ENCODE peak calls at places on chromosomes 2 and 18, in eight cellular contexts. U is neuronal stem cell; A is effector memory CD4-positive, alpha-beta T cell; P is aorta; Y is mammary epithelial cell; G is colonic mucosa; F is upper lobe of right lung; Z is iPS DF 6.9. S is an unnamed sample.
A peak's percentile ranks its signal among the peaks of the same experiment; 100 is the strongest.

GRCh38 chr18:59249186-59249774 is 24.0 kb downstream of the RAX start:
- DNase-seq in G (peak; percentile 28), F (no peak), Z (no peak), Y (peak; percentile 52), A (no peak), P (no peak), U (no peak), S (no peak)

GRCh38 chr18:9814431-9814830 is 71.3 kb upstream of the TXNDC2 start:
- DNase-seq in Z (no peak), F (no peak), P (no peak), Y (peak; percentile 26), A (no peak), G (no peak), U (no peak), S (no peak)

GRCh38 chr2:53787255-53787910 is 539 bp downstream of the ERLEC1 start:
- DNase-seq in U (no peak), P (no peak), A (no peak), Z (no peak), G (no peak), F (no peak), Y (peak; percentile 26), S (no peak)

GRCh38 chr2:15142069-15142689 is 419.0 kb downstream of the NBAS start:
- DNase-seq in G (no peak), P (no peak), U (no peak), Y (peak; percentile 64), Z (no peak), A (peak; percentile 44), F (no peak), S (no peak)

GRCh38 chr2:128746356-128746755 is 427.7 kb upstream of the HS6ST1 start:
- DNase-seq in P (no peak), A (no peak), F (no peak), U (no peak), G (no peak), Z (no peak), Y (peak; percentile 95), S (peak; percentile 65)

GRCh38 chr18:41881285-41881684 is 73.7 kb upstream of the PIK3C3 start:
- DNase-seq in U (no peak), A (no peak), P (no peak), F (no peak), Y (peak; percentile 75), Z (no peak), G (no peak), S (no peak)

GRCh38 chr18:80200171-80200931 is 47.0 kb downstream of the PARD6G start:
- DNase-seq in U (no peak), P (no peak), Y (no peak), A (no peak), G (no peak), F (peak; percentile 48), Z (no peak), S (peak; percentile 47)

GRCh38 chr18:68215931-68216330 is 499.0 kb downstream of the TMX3 start:
- DNase-seq in A (no peak), P (no peak), Z (no peak), U (no peak), F (no peak), G (no peak), Y (peak; percentile 43), S (no peak)

GRCh38 chr2:45006041-45006941 is 3.0 kb downstream of the SIX2 start:
- DNase-seq in F (no peak), A (no peak), U (no peak), Y (no peak), G (no peak), P (no peak), Z (no peak), S (no peak)
- H3K27me3 ChIP-seq in F (peaks cover 98% of the 10 kb centered on the region), A (peaks cover 71% of the 10 kb centered on the region), U (peaks cover 80% of the 10 kb centered on the region), Y (peaks cover 41% of the 10 kb centered on the region), G (peaks cover 99% of the 10 kb centered on the region), P (no peaks in the 10 kb centered on the region), Z (peaks cover 86% of the 10 kb centered on the region), S (peaks cover 15% of the 10 kb centered on the region)

GRCh38 chr2:102872388-102872787 is 110.6 kb downstream of the TMEM182 start:
- DNase-seq in U (no peak), F (no peak), Z (no peak), P (no peak), G (no peak), A (no peak), Y (no peak), S (no peak)
- H3K9me3 ChIP-seq in U (no peaks in the 10 kb centered on the region), F (no peaks in the 10 kb centered on the region), Z (no peaks in the 10 kb centered on the region), P (no peaks in the 10 kb centered on the region), G (no peaks in the 10 kb centered on the region), A (no peaks in the 10 kb centered on the region), Y (no peaks in the 10 kb centered on the region), S (no peaks in the 10 kb centered on the region)

DNA sequence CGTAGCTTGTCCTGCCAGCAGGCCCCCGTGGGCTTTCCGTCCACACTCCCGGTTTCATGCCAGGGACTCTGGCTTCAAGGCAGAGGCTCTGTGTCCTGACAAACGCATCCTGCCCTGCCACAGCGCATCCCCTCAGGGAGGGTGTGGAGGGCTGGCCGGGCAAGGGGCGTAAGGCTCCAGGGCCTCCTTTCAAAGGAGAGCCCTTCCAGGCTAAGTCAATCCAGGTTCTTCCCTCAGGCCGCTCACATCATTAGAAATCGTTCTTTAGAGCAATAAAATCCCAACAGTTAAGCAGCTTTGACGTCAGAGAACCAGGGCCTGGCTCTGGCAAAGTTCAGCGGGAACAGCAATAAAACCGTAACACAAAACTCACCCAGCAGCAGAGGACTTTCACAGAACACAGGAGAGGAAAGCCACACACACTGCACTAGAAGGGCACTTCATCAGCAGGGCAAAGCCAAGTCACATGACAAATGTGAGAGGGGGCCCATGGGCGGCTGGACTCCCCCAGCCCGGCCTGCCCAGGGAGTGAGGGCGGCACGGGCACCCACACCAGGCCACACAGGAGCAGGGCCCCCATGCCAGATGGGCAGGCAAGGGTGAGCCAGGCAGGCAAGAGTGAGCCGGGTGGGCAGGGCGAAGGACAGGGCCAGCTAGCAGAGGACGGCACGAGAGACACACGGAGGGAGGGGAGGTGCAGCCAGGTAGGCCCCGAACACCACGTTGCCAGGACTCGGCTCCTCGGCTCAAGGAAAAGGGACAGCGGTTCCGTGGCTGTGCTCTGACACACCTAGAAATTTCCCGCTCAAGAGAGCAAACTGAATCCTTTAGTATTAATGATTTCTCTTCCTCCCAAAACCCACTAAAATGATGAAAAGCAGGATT is 52.0 kb downstream of the HDAC4 start:
- DNase-seq in U (no peak), F (no peak), Y (peak; percentile 19), Z (no peak), P (no peak), G (peak; percentile 75), A (no peak), S (no peak)
- H3K27ac ChIP-seq in U (no peak overlapping the region), F (no peak overlapping the region), Y (peak overlapping the region; percentile 61), Z (no peak overlapping the region), P (no peak overlapping the region), G (peak overlapping the region; percentile 71), A (no peak overlapping the region), S (no peak overlapping the region)

DNA sequence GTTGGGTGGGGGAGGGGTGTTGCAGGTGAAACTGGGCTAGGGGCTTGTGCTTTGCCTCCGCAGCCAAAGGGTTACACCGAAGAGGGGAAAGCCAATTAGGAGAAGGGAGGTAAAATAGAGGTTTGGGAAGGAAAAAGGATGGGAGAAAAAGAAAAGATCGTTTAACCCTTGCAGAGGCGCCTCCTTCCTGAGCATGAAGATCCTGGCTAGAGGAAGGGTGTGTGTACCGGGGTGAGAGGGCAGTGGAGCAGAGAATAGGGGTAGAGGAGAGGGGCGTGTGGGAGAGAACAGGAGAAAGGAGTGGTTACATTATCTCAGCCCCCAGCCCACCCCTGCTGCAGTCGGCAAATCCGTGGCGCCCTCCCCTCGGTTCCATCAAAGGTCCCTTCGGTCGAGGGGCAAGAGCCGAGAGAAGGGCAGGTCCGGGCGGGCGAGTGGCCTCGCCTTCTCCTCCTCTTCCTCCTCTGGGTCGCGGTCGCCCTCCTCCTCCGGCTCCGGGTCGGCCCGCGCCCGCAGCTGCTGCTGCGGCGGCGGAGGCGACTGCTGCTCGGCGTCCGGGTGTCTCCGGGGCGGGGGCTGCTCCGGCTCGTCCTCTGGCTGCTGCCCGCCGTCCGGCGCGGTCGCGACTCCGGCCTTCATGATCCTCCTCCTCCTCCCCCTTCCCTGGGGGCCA is 1.2 kb downstream of the MARCHF4 start:
- DNase-seq in Z (no peak), A (no peak), G (no peak), Y (no peak), P (no peak), F (no peak), U (no peak), S (no peak)
- H3K27me3 ChIP-seq in Z (peaks cover 4% of the 10 kb centered on the region), A (peaks cover 32% of the 10 kb centered on the region), G (peaks cover 23% of the 10 kb centered on the region), Y (peaks cover 12% of the 10 kb centered on the region), P (peaks cover 3% of the 10 kb centered on the region), F (peaks cover 61% of the 10 kb centered on the region), U (no peaks in the 10 kb centered on the region), S (peaks cover 16% of the 10 kb centered on the region)

GRCh38 chr2:20015482-20016083 is 3.1 kb upstream of the MATN3 start:
- DNase-seq in Z (no peak), F (no peak), P (no peak), G (no peak), Y (peak; percentile 43), U (peak; percentile 30), A (no peak), S (no peak)

GRCh38 chr2:20021405-20022009 is 9.0 kb upstream of the MATN3 start:
- DNase-seq in Z (no peak), P (no peak), F (no peak), Y (no peak), U (no peak), G (no peak), A (no peak), S (no peak)

GRCh38 chr2:20019747-20020146 is 7.3 kb upstream of the MATN3 start:
- DNase-seq in U (no peak), A (no peak), F (no peak), P (no peak), Z (no peak), Y (no peak), G (no peak), S (no peak)

GRCh38 chr2:20016346-20016745 is 3.9 kb upstream of the MATN3 start:
- DNase-seq in G (no peak), F (no peak), Y (peak; percentile 32), U (no peak), Z (no peak), A (no peak), P (no peak), S (no peak)

DNA sequence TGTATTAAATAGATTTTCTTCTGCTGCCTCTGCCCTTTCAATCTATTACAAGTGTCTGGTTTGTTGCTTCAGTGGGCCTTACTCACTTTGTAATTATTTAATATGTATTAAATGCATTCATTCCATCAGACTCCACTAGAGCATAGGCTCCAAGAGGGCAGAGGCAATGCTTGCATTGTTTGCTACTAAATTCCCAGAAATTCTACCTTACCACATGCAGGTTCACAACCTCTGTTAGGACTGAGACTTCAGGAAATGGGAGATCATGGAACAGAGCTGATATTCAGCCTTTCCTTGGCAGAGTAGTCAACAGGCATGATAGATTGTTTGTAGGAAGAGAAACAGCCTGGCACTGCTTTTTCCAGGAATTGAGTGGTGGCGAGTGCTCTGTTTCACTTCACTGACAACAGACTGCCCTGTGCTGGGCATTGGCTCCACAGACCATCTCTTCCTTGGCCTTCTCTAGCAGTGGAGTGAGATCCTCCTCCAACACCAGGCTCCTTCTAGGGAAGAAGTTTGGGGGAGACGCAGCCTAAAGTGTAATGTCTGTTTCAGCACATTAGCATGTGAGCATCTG is 6.2 kb upstream of the MATN3 start:
- DNase-seq in Z (no peak), F (no peak), U (no peak), G (no peak), Y (no peak), A (no peak), P (no peak), S (no peak)
- H3K9me3 ChIP-seq in Z (no peaks in the 10 kb centered on the region), F (no peaks in the 10 kb centered on the region), U (peaks cover 21% of the 10 kb centered on the region), G (no peaks in the 10 kb centered on the region), Y (peaks cover 15% of the 10 kb centered on the region), A (no peaks in the 10 kb centered on the region), P (no peaks in the 10 kb centered on the region), S (no peaks in the 10 kb centered on the region)

GRCh38 chr18:21636769-21637168 is 24.7 kb downstream of the SNRPD1 start:
- DNase-seq in G (no peak), F (no peak), Z (no peak), A (no peak), U (no peak), P (no peak), Y (no peak), S (no peak)
- H3K27ac ChIP-seq in G (no peak overlapping the region), F (no peak overlapping the region), Z (no peak overlapping the region), A (no peak overlapping the region), U (no peak overlapping the region), P (no peak overlapping the region), Y (no peak overlapping the region), S (no peak overlapping the region)

GRCh38 chr2:237125967-237126366 is 40.3 kb downstream of the COPS8 start:
- DNase-seq in Z (no peak), Y (no peak), F (no peak), A (no peak), G (no peak), U (no peak), P (no peak), S (no peak)
- H3K27me3 ChIP-seq in Z (no peaks in the 10 kb centered on the region), Y (no peaks in the 10 kb centered on the region), F (no peaks in the 10 kb centered on the region), A (no peaks in the 10 kb centered on the region), G (no peaks in the 10 kb centered on the region), U (no peaks in the 10 kb centered on the region), P (no peaks in the 10 kb centered on the region), S (no peaks in the 10 kb centered on the region)